ENCODE peak calls at places on chromosomes 16 and 17, in seven cellular contexts. Y is activated T-cell treated with anti-CD3 and anti-CD28 coated beads for 1 hour; P is AG09309; L is right cardiac atrium; G is memory B cell; E is nephron progenitor cell; Q is activated CD4-positive, alpha-beta T cell treated with anti-CD3 and anti-CD28 coated beads for 24 hours. A is an unnamed sample.

GRCh38 chr17:57574040-57574513 is 171.0 kb downstream of the CCDC182 start:
- DNase-seq in G (no peak), Q (no peak), L (peak; percentile 84), P (no peak), E (no peak), Y (no peak), A (no peak)

GRCh38 chr16:1413684-1414531 is 596 bp downstream of the UNKL start:
- DNase-seq in Y (peak; percentile 58), E (peak; percentile 75), Q (peak; percentile 48), G (peak; percentile 72), L (peak; percentile 85), P (no peak), A (peak; percentile 60)

GRCh38 chr16:87939562-87940423 is 3.5 kb upstream of the CA5A start:
- DNase-seq in L (no peak), Y (no peak), G (no peak), Q (no peak), E (no peak), P (no peak), A (no peak)

GRCh38 chr17:80463784-80464400 is 12.5 kb downstream of the NPTX1 start:
- DNase-seq in E (no peak), P (no peak), G (no peak), Q (no peak), L (no peak), Y (no peak), A (no peak)

GRCh38 chr17:4110152-4110551 is 32.7 kb downstream of the ZZEF1 start:
- DNase-seq in Y (no peak), G (no peak), P (no peak), Q (no peak), L (no peak), E (no peak), A (no peak)

GRCh38 chr17:31588034-31588433 is 196.6 kb downstream of the RAB11FIP4 start:
- DNase-seq in P (no peak), Y (no peak), E (no peak), G (no peak), Q (no peak), L (no peak), A (no peak)

GRCh38 chr16:7268182-7268581 is 64.5 kb upstream of the RBFOX1 start:
- DNase-seq in Q (no peak), P (no peak), G (no peak), L (peak; percentile 46), Y (no peak), E (peak; percentile 56), A (no peak)

GRCh38 chr16:82793550-82794244 is 166.9 kb downstream of the CDH13 start:
- DNase-seq in L (no peak), G (no peak), Y (no peak), P (no peak), E (no peak), Q (no peak), A (no peak)

GRCh38 chr17:17538417-17539391 is 42.5 kb upstream of the RASD1 start:
- DNase-seq in Q (no peak), Y (no peak), P (no peak), G (no peak), E (no peak), L (peak; percentile 39), A (no peak)

GRCh38 chr16:2969545-2970521 is 685 bp downstream of the PAQR4 start:
- DNase-seq in E (peak; percentile 63), Q (peak; percentile 80), Y (peak; percentile 40), P (no peak), L (peak; percentile 87), G (peak; percentile 63), A (peak; percentile 32)

GRCh38 chr16:17476414-17477259 is 5.9 kb upstream of the XYLT1 start:
- DNase-seq in P (no peak), Y (no peak), Q (no peak), L (no peak), G (peak; percentile 42), E (peak; percentile 50), A (peak; percentile 52)

GRCh38 chr17:6170349-6170748 is 100.2 kb downstream of the WSCD1 start:
- DNase-seq in Y (no peak), E (no peak), P (no peak), G (no peak), L (no peak), Q (no peak), A (no peak)

GRCh38 chr16:19014456-19014855 is 30.7 kb downstream of the TMC7 start:
- DNase-seq in Y (no peak), P (no peak), E (no peak), Q (no peak), G (no peak), L (no peak), A (no peak)

GRCh38 chr17:1109606-1110523 is 69.9 kb downstream of the ABR start:
- DNase-seq in E (no peak), P (no peak), Y (peak; percentile 39), L (peak; percentile 52), G (no peak), Q (peak; percentile 30), A (no peak)

GRCh38 chr17:79749156-79749815 is 18.5 kb downstream of the ENPP7 start:
- DNase-seq in L (no peak), P (peak; percentile 59), G (no peak), E (no peak), Q (no peak), Y (no peak), A (no peak)

GRCh38 chr17:69254187-69254586 is 25.6 kb upstream of the ABCA10 start:
- DNase-seq in Q (no peak), P (no peak), G (no peak), L (no peak), Y (no peak), E (no peak), A (no peak)

GRCh38 chr17:75442168-75443103 is 14.0 kb upstream of the TMEM94 start:
- DNase-seq in P (no peak), L (no peak), Y (no peak), G (no peak), E (no peak), Q (no peak), A (no peak)

GRCh38 chr17:80025796-80026195 is 9.9 kb downstream of the TBC1D16 start:
- DNase-seq in P (no peak), L (peak; percentile 37), Q (no peak), G (no peak), Y (no peak), E (no peak), A (no peak)

GRCh38 chr17:49514374-49514738 is 19.3 kb downstream of the NGFR start:
- DNase-seq in Q (no peak), L (peak; percentile 66), Y (no peak), P (no peak), G (no peak), E (no peak), A (no peak)

GRCh38 chr17:60819447-60820130 is 141.9 kb downstream of the BCAS3 start:
- DNase-seq in P (no peak), E (no peak), G (no peak), Q (no peak), L (no peak), Y (no peak), A (no peak)

GRCh38 chr17:1034652-1035210 is 37.8 kb downstream of the TIMM22 start:
- DNase-seq in L (no peak), P (no peak), Y (no peak), E (no peak), Q (no peak), G (no peak), A (no peak)

GRCh38 chr16:11034005-11034404 is 89.6 kb downstream of the CLEC16A start:
- DNase-seq in P (peak; percentile 77), G (no peak), L (no peak), Y (no peak), E (no peak), Q (no peak), A (no peak)

GRCh38 chr16:84774810-84775209 is 45.0 kb upstream of the CRISPLD2 start:
- DNase-seq in Y (no peak), G (no peak), Q (no peak), L (no peak), E (no peak), P (peak; percentile 68), A (no peak)

GRCh38 chr16:22023505-22023904 is 15.6 kb downstream of the MOSMO start:
- DNase-seq in L (no peak), Q (no peak), E (no peak), P (no peak), G (no peak), Y (no peak), A (no peak)

GRCh38 chr17:58378895-58379824 is 27.2 kb upstream of the SUPT4H1 start:
- DNase-seq in G (no peak), L (no peak), P (no peak), Q (no peak), E (no peak), Y (no peak), A (no peak)

GRCh38 chr17:42783062-42783777 is 2.8 kb downstream of the WNK4 start:
- DNase-seq in Q (no peak), L (no peak), E (no peak), G (no peak), Y (no peak), P (peak; percentile 40), A (no peak)

GRCh38 chr16:24273511-24273910 is 17.4 kb downstream of the CACNG3 start:
- DNase-seq in L (no peak), E (no peak), P (no peak), G (no peak), Q (no peak), Y (no peak), A (no peak)

GRCh38 chr16:24776486-24777220 is 47.2 kb downstream of the TNRC6A start:
- DNase-seq in E (no peak), L (peak; percentile 75), Y (no peak), P (peak; percentile 5), Q (no peak), G (no peak), A (no peak)

GRCh38 chr17:8413321-8413720 is 15.7 kb upstream of the RNF222 start:
- DNase-seq in P (no peak), L (no peak), Y (no peak), E (no peak), Q (no peak), G (no peak), A (no peak)

GRCh38 chr16:27474921-27475320 is 72.9 kb downstream of the IL21R start:
- DNase-seq in Q (no peak), E (no peak), P (no peak), L (no peak), Y (no peak), G (no peak), A (no peak)

GRCh38 chr17:37170881-37171460 is 204.8 kb upstream of the C17orf78 start:
- DNase-seq in P (no peak), L (no peak), Q (no peak), E (no peak), Y (no peak), G (no peak), A (no peak)

GRCh38 chr16:28237754-28238357 is 26.1 kb upstream of the XPO6 start:
- DNase-seq in L (no peak), Q (no peak), E (no peak), P (no peak), Y (no peak), G (no peak), A (no peak)

GRCh38 chr17:32697728-32698625 is 178.9 kb downstream of the MYO1D start:
- DNase-seq in P (no peak), G (no peak), E (no peak), Q (no peak), L (no peak), Y (no peak), A (no peak)